ENCODE peak calls at places on chromosomes 3 and 15, in nine cellular contexts. A is upper lobe of right lung, T is lung, P is heart left ventricle, S is upper lobe of left lung, L is sigmoid colon, O is H1, Z is thoracic aorta, J is PC-3. E is an unnamed sample. For H3K9me3, the result is how much of the 10 kb centered on the place peaks cover.

GRCh38 chr15:90028376-90028775 is 27.3 kb downstream of the ZNF710 start:
- DNase-seq in J (no peak), A (no peak), P (no peak), O (no peak), T (no peak), L (peak), Z (no peak), S (no peak), E (no peak)

GRCh38 chr3:185583925-185584324 is 2.2 kb upstream of the SENP2 start:
- DNase-seq in Z (no peak), P (no peak), J (no peak), A (no peak), L (no peak), O (no peak), S (no peak), T (no peak), E (no peak)

GRCh38 chr3:45864760-45865567 is 21.4 kb upstream of the CCR9 start:
- DNase-seq in J (no peak), A (no peak), L (no peak), Z (no peak), S (no peak), P (no peak), O (no peak), T (no peak), E (no peak)

GRCh38 chr15:29914441-29915053 is 92.3 kb upstream of the TJP1 start:
- DNase-seq in L (no peak), T (no peak), J (no peak), Z (no peak), A (no peak), O (no peak), S (no peak), P (no peak), E (no peak)

GRCh38 chr3:138381950-138382715 is 33.8 kb downstream of the MRAS start:
- DNase-seq in O (no peak), A (peak), P (peak), L (peak), Z (peak), J (no peak), T (peak), S (no peak), E (no peak)

GRCh38 chr3:86990734-86991481 is at the start of gene VGLL3:
- DNase-seq in P (peak), A (peak), S (peak), O (peak), T (peak), L (peak), Z (peak), J (peak), E (no peak)

GRCh38 chr3:63386568-63386967 is 108.5 kb downstream of the SYNPR start:
- DNase-seq in S (peak), J (no peak), O (no peak), P (no peak), T (no peak), A (no peak), Z (no peak), L (no peak), E (no peak)

GRCh38 chr3:186724911-186725310 is 7.8 kb downstream of the KNG1 start:
- DNase-seq in P (no peak), A (no peak), J (no peak), L (no peak), S (no peak), T (no peak), Z (no peak), O (peak), E (no peak)

GRCh38 chr3:196219194-196219969 is 3.0 kb downstream of the SLC51A start:
- DNase-seq in L (peak), Z (peak), J (peak), O (no peak), P (peak), S (no peak), A (peak), T (peak), E (peak)

GRCh38 chr3:168539909-168540308 is 444.2 kb upstream of the GOLIM4 start:
- DNase-seq in L (no peak), Z (no peak), S (no peak), P (no peak), A (no peak), T (no peak), O (no peak), J (peak), E (no peak)

GRCh38 chr15:70722266-70723123 is 40.9 kb downstream of the UACA start:
- DNase-seq in A (no peak), O (no peak), Z (no peak), T (no peak), P (no peak), J (peak), L (no peak), S (no peak), E (no peak)

GRCh38 chr15:66831801-66832390 is 129.9 kb downstream of the SMAD6 start:
- DNase-seq in S (peak), P (no peak), Z (no peak), O (no peak), A (peak), T (no peak), J (no peak), L (no peak), E (no peak)

GRCh38 chr3:196287066-196287404 is 491 bp downstream of the PCYT1A start:
- DNase-seq in L (peak), Z (no peak), A (no peak), T (peak), S (no peak), J (peak), P (no peak), O (no peak), E (peak)

GRCh38 chr3:14425574-14426304 is 23.3 kb downstream of the SLC6A6 start:
- DNase-seq in O (no peak), P (no peak), T (no peak), J (peak), L (no peak), A (peak), Z (no peak), S (no peak), E (peak)

GRCh38 chr3:57646723-57647122 is 46.2 kb downstream of the DENND6A start:
- DNase-seq in T (no peak), O (no peak), Z (no peak), L (no peak), A (no peak), S (no peak), P (no peak), J (peak), E (no peak)

GRCh38 chr3:185504636-185505035 is 5.8 kb upstream of the TMEM41A start:
- DNase-seq in Z (no peak), T (no peak), L (no peak), A (no peak), O (no peak), S (no peak), P (no peak), J (peak), E (no peak)

GRCh38 chr3:17946619-17947018 is 204.2 kb upstream of the TBC1D5 start:
- DNase-seq in Z (no peak), O (no peak), P (no peak), J (no peak), L (no peak), A (no peak), T (no peak), S (no peak), E (no peak)

GRCh38 chr15:87597346-87598052 is 659.0 kb downstream of the NTRK3 start:
- DNase-seq in P (no peak), J (no peak), S (no peak), A (no peak), O (no peak), T (no peak), Z (no peak), L (no peak), E (no peak)

GRCh38 chr3:100057716-100058575 is 56.4 kb downstream of the FILIP1L start:
- DNase-seq in A (no peak), L (no peak), T (no peak), P (no peak), S (no peak), J (no peak), Z (no peak), O (no peak), E (no peak)
- TF ChIP-seq CTCF in A (no peak), L (no peak), T (no peak), P (no peak), S (no peak), J (no peak), Z (no peak), O (no peak), E (no peak)

DNA sequence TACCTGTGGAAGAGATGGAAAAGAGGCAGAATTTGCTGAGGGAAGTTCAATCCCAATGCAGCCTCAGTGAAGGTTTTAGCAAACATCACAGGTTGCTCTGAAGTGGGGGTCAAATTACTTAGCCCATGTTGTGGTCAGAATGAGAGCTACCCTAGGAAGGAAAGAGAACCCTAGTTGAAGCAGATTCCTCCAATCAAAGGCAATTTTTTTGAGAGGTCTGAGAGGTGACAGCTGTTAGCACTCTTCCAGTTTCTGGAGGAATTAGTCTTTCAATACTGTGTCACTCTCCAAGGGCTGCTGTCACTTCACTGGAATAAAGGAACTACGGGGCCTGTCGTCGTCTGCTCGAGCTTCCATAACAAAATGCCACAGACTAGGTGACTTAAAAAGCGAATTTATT is 584.2 kb upstream of the DPPA4 start:
- DNase-seq in S (no peak), O (no peak), Z (no peak), P (no peak), T (no peak), J (no peak), A (no peak), L (no peak), E (no peak)
- H3K27ac ChIP-seq in S (no peak), O (no peak), Z (no peak), P (no peak), T (no peak), J (no peak), A (no peak), L (no peak), E (no peak)

DNA sequence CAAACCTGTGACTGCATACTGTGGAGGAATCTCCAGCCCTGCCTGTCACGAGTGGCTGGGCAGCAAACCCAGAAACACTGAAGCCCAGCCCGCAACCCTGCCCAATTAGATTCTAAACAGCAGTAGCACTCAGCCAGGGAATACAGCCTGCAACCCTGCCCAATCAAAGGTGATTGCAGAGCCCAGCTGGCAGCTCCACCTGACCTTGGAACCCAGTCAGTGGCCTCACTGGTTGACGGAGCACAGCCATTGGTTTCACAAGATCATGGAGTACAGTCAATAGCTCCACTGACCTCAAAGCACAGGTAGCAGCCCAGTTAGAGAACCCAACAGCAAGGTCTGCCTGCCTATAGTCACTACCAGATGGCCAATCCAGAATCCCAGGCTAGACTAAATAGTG is 35.2 kb upstream of the MYLK start:
- DNase-seq in S (no peak), T (no peak), L (no peak), P (no peak), Z (no peak), J (no peak), A (no peak), O (no peak), E (no peak)
- H3K9me3 ChIP-seq in S (under half), T (under half), L (under half), P (under half), Z (under half), J (under half), A (under half), O (under half), E (under half)

GRCh38 chr3:54830658-54831057 is 97.2 kb downstream of the LRTM1 start:
- DNase-seq in J (peak), S (no peak), A (no peak), P (no peak), O (peak), T (no peak), Z (no peak), L (no peak), E (no peak)
- TF ChIP-seq CTCF in J (peak), S (no peak), A (peak), P (peak), O (peak), T (no peak), Z (peak), L (no peak), E (peak)

GRCh38 chr3:37787027-37787868 is 74.4 kb upstream of the CTDSPL start:
- DNase-seq in S (no peak), J (no peak), P (no peak), Z (no peak), A (no peak), L (no peak), O (no peak), T (no peak), E (no peak)
- H3K27ac ChIP-seq in S (peak), J (no peak), P (peak), Z (peak), A (peak), L (peak), O (no peak), T (no peak), E (no peak)

E was measured in CD4-positive, alpha-beta T cell.